ENCODE peak calls at places on chromosomes 4 and X, in five cellular contexts. One of them, this sample, is unnamed. For H3K4me1, the result is how much of the 10 kb centered on the place peaks cover.

GRCh38 chr4:9944431-9945425 is 76.6 kb downstream of the SLC2A9 start:
- DNase-seq in stomach: no peak
- DNase-seq in cardiac muscle cell: no peak
- DNase-seq in endodermal cell: no peak
- DNase-seq in fibroblast of lung: peak
- DNase-seq in this sample: no peak

GRCh38 chr4:184028571-184028996 is 123.5 kb downstream of the STOX2 start:
- DNase-seq in fibroblast of lung: no peak
- DNase-seq in cardiac muscle cell: no peak
- DNase-seq in stomach: no peak
- DNase-seq in endodermal cell: no peak
- DNase-seq in this sample: no peak

GRCh38 chrX:150680974-150681373 is 12.2 kb upstream of the MTMR1 start:
- DNase-seq in stomach: no peak
- DNase-seq in endodermal cell: peak
- DNase-seq in fibroblast of lung: peak
- DNase-seq in cardiac muscle cell: peak
- DNase-seq in this sample: no peak

GRCh38 chrX:139156356-139156755 is 374.2 kb upstream of the F9 start:
- DNase-seq in stomach: no peak
- DNase-seq in endodermal cell: no peak
- DNase-seq in cardiac muscle cell: no peak
- DNase-seq in fibroblast of lung: no peak
- DNase-seq in this sample: no peak

GRCh38 chrX:84318661-84319060 is 130.7 kb upstream of the RPS6KA6 start:
- DNase-seq in cardiac muscle cell: no peak
- DNase-seq in fibroblast of lung: no peak
- DNase-seq in stomach: no peak
- DNase-seq in endodermal cell: no peak
- DNase-seq in this sample: no peak

GRCh38 chr4:114364857-114365256 is 233.8 kb upstream of the UGT8 start:
- DNase-seq in cardiac muscle cell: no peak
- DNase-seq in stomach: no peak
- DNase-seq in endodermal cell: peak
- DNase-seq in fibroblast of lung: peak
- DNase-seq in this sample: no peak

GRCh38 chr4:130395871-130396270 is 1299.9 kb downstream of the C4orf33 start:
- DNase-seq in endodermal cell: no peak
- DNase-seq in cardiac muscle cell: no peak
- DNase-seq in stomach: no peak
- DNase-seq in fibroblast of lung: peak
- DNase-seq in this sample: no peak

GRCh38 chr4:71081192-71081591 is 87.7 kb downstream of the DCK start:
- DNase-seq in cardiac muscle cell: no peak
- DNase-seq in fibroblast of lung: no peak
- DNase-seq in endodermal cell: no peak
- DNase-seq in stomach: no peak
- DNase-seq in this sample: no peak

GRCh38 chr4:76055005-76055404 is 19.1 kb upstream of the CXCL11 start:
- DNase-seq in fibroblast of lung: no peak
- DNase-seq in cardiac muscle cell: no peak
- DNase-seq in endodermal cell: no peak
- DNase-seq in stomach: no peak
- DNase-seq in this sample: no peak

GRCh38 chr4:172962564-172963353 is 205.9 kb upstream of the GALNT7 start:
- DNase-seq in stomach: peak
- DNase-seq in fibroblast of lung: peak
- DNase-seq in cardiac muscle cell: no peak
- DNase-seq in endodermal cell: no peak
- DNase-seq in this sample: peak

GRCh38 chr4:101200561-101200960 is 146.8 kb downstream of the PPP3CA start:
- DNase-seq in fibroblast of lung: peak
- DNase-seq in cardiac muscle cell: no peak
- DNase-seq in endodermal cell: no peak
- DNase-seq in stomach: no peak
- DNase-seq in this sample: no peak

GRCh38 chr4:178339769-178340168 is 897.5 kb upstream of the AGA start:
- DNase-seq in cardiac muscle cell: peak
- DNase-seq in stomach: no peak
- DNase-seq in endodermal cell: no peak
- DNase-seq in fibroblast of lung: no peak
- DNase-seq in this sample: no peak

GRCh38 chrX:68018248-68019203 is 414.8 kb downstream of the OPHN1 start:
- DNase-seq in cardiac muscle cell: peak
- DNase-seq in stomach: no peak
- DNase-seq in fibroblast of lung: peak
- DNase-seq in endodermal cell: peak
- DNase-seq in this sample: no peak

DNA sequence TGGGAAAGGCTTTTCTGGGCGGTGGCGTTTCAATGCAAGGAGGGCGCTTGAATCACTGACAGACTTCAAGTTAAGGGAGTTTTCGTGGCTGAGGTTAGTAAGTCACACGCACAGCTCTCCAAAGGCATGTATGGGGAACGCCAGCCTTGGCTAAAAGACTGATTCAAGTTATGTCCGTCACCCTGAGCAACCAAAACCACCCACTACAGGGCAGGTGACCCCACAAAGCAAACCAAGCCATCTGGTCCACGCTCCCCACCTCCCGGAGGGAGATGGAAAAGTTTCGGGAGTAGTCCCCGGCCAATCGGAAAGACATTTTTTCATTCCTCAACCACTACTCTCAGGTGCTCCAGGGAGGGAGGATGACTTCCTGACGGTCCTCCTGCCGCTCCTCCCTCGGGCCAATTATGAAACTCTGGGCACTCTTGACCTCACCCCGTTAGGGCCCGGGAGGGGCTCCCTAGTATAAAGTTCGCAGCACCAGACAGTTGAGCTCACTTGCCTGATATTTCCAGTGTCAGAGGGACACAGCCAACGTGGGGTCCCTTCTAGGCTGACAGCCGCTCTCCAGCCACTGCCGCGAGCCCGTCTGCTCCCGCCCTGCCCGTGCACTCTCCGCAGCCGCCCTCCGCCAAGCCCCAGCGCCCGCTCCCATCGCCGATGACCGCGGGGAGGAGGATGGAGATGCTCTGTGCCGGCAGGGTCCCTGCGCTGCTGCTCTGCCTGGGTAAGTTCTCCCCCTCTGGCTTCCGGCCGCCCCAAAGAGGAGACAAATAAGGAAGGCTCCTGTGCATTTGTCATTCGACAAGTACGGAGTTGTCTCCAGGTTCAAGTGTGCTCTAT is at the start of gene EREG:
- DNase-seq in stomach: no peak
- DNase-seq in cardiac muscle cell: peak
- DNase-seq in fibroblast of lung: peak
- DNase-seq in endodermal cell: peak
- DNase-seq in this sample: no peak
- H3K4me3 ChIP-seq in stomach: peak
- H3K4me3 ChIP-seq in cardiac muscle cell: peak
- H3K4me3 ChIP-seq in fibroblast of lung: peak
- H3K4me3 ChIP-seq in endodermal cell: peak
- H3K4me3 ChIP-seq in this sample: no peak

GRCh38 chr4:148740701-148741100 is 298.5 kb upstream of the NR3C2 start:
- DNase-seq in cardiac muscle cell: no peak
- DNase-seq in fibroblast of lung: no peak
- DNase-seq in stomach: no peak
- DNase-seq in endodermal cell: no peak
- DNase-seq in this sample: no peak
- H3K4me1 ChIP-seq in cardiac muscle cell: under half
- H3K4me1 ChIP-seq in fibroblast of lung: under half
- H3K4me1 ChIP-seq in stomach: under half
- H3K4me1 ChIP-seq in endodermal cell: under half
- H3K4me1 ChIP-seq in this sample: under half

GRCh38 chrX:72080150-72080549 is 51.6 kb downstream of the RTL5 start:
- DNase-seq in endodermal cell: peak
- DNase-seq in stomach: no peak
- DNase-seq in fibroblast of lung: no peak
- DNase-seq in cardiac muscle cell: no peak
- DNase-seq in this sample: no peak
- H3K4me3 ChIP-seq in endodermal cell: no peak
- H3K4me3 ChIP-seq in stomach: no peak
- H3K4me3 ChIP-seq in fibroblast of lung: no peak
- H3K4me3 ChIP-seq in cardiac muscle cell: no peak
- H3K4me3 ChIP-seq in this sample: no peak

GRCh38 chr4:112156112-112156511 is 10.9 kb downstream of the FAM241A start:
- DNase-seq in cardiac muscle cell: no peak
- DNase-seq in fibroblast of lung: no peak
- DNase-seq in endodermal cell: no peak
- DNase-seq in stomach: no peak
- DNase-seq in this sample: no peak

GRCh38 chr4:112156546-112156945 is 11.3 kb downstream of the FAM241A start:
- DNase-seq in fibroblast of lung: no peak
- DNase-seq in endodermal cell: no peak
- DNase-seq in stomach: no peak
- DNase-seq in cardiac muscle cell: no peak
- DNase-seq in this sample: no peak

GRCh38 chr4:112152496-112152895 is 7.2 kb downstream of the FAM241A start:
- DNase-seq in fibroblast of lung: no peak
- DNase-seq in cardiac muscle cell: no peak
- DNase-seq in stomach: no peak
- DNase-seq in endodermal cell: no peak
- DNase-seq in this sample: no peak

GRCh38 chr4:112150920-112151319 is 5.7 kb downstream of the FAM241A start:
- DNase-seq in endodermal cell: no peak
- DNase-seq in stomach: no peak
- DNase-seq in fibroblast of lung: no peak
- DNase-seq in cardiac muscle cell: no peak
- DNase-seq in this sample: no peak

GRCh38 chr4:112153222-112153791 is 8.1 kb downstream of the FAM241A start:
- DNase-seq in cardiac muscle cell: no peak
- DNase-seq in fibroblast of lung: no peak
- DNase-seq in endodermal cell: no peak
- DNase-seq in stomach: no peak
- DNase-seq in this sample: no peak
- H3K4me1 ChIP-seq in cardiac muscle cell: under half
- H3K4me1 ChIP-seq in fibroblast of lung: under half
- H3K4me1 ChIP-seq in endodermal cell: under half
- H3K4me1 ChIP-seq in stomach: under half
- H3K4me1 ChIP-seq in this sample: under half

GRCh38 chrX:149527705-149528104 is 13.1 kb upstream of the EOLA1 start:
- DNase-seq in endodermal cell: peak
- DNase-seq in stomach: no peak
- DNase-seq in cardiac muscle cell: peak
- DNase-seq in fibroblast of lung: no peak
- DNase-seq in this sample: no peak

GRCh38 chrX:149528381-149528780 is 12.4 kb upstream of the EOLA1 start:
- DNase-seq in endodermal cell: no peak
- DNase-seq in cardiac muscle cell: no peak
- DNase-seq in fibroblast of lung: no peak
- DNase-seq in stomach: no peak
- DNase-seq in this sample: no peak

GRCh38 chrX:149531599-149531998 is 9.2 kb upstream of the EOLA1 start:
- DNase-seq in endodermal cell: no peak
- DNase-seq in stomach: no peak
- DNase-seq in fibroblast of lung: no peak
- DNase-seq in cardiac muscle cell: no peak
- DNase-seq in this sample: no peak
- H3K4me3 ChIP-seq in endodermal cell: no peak
- H3K4me3 ChIP-seq in stomach: no peak
- H3K4me3 ChIP-seq in fibroblast of lung: no peak
- H3K4me3 ChIP-seq in cardiac muscle cell: no peak
- H3K4me3 ChIP-seq in this sample: no peak

GRCh38 chr4:168848112-168848511 is 161.9 kb downstream of the CBR4 start:
- DNase-seq in endodermal cell: no peak
- DNase-seq in stomach: no peak
- DNase-seq in fibroblast of lung: peak
- DNase-seq in cardiac muscle cell: no peak
- DNase-seq in this sample: peak
- H3K4me1 ChIP-seq in endodermal cell: under half
- H3K4me1 ChIP-seq in stomach: half or more
- H3K4me1 ChIP-seq in fibroblast of lung: under half
- H3K4me1 ChIP-seq in cardiac muscle cell: under half
- H3K4me1 ChIP-seq in this sample: under half

GRCh38 chr4:120921456-120922389 is 803 bp downstream of the PRDM5 start:
- DNase-seq in cardiac muscle cell: peak
- DNase-seq in endodermal cell: peak
- DNase-seq in stomach: peak
- DNase-seq in fibroblast of lung: peak
- DNase-seq in this sample: peak

GRCh38 chr4:120920666-120921065 is 1.9 kb downstream of the PRDM5 start:
- DNase-seq in endodermal cell: no peak
- DNase-seq in cardiac muscle cell: no peak
- DNase-seq in stomach: no peak
- DNase-seq in fibroblast of lung: no peak
- DNase-seq in this sample: no peak

GRCh38 chr4:120922390-120923200 is at the start of gene PRDM5:
- DNase-seq in fibroblast of lung: peak
- DNase-seq in cardiac muscle cell: peak
- DNase-seq in endodermal cell: peak
- DNase-seq in stomach: peak
- DNase-seq in this sample: peak

GRCh38 chr4:120924931-120925330 is 2.4 kb upstream of the PRDM5 start:
- DNase-seq in fibroblast of lung: no peak
- DNase-seq in cardiac muscle cell: no peak
- DNase-seq in endodermal cell: no peak
- DNase-seq in stomach: no peak
- DNase-seq in this sample: no peak

DNA sequence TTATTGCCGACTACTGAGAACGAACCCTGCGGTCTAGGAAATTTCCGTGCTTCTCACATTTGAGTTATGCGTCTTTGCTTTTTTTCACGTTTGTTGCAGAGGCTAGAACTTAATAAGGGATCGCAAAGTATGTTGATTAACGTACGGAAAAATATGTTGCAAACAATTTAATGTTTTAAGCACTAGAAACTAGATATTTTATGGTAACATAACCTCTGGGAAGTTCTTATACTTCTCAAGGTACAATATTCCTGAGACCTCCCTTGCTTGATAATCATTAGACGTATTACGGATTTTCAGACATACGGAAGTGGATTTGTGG is 636 bp upstream of the PRDM5 start:
- DNase-seq in fibroblast of lung: no peak
- DNase-seq in cardiac muscle cell: no peak
- DNase-seq in endodermal cell: no peak
- DNase-seq in stomach: no peak
- DNase-seq in this sample: no peak
- H3K4me3 ChIP-seq in fibroblast of lung: peak
- H3K4me3 ChIP-seq in cardiac muscle cell: peak
- H3K4me3 ChIP-seq in endodermal cell: peak
- H3K4me3 ChIP-seq in stomach: peak
- H3K4me3 ChIP-seq in this sample: peak

This sample was measured in prostate gland.